ENCODE peak calls at places on chromosome 21, in four cellular contexts. One of them, this sample, is unnamed.

GRCh38 chr21:42746593-42747266 is 93.3 kb downstream of the PDE9A start:
- DNase-seq in NB4: peak
- DNase-seq in CD8-positive, alpha-beta T cell: peak
- DNase-seq in fibroblast of lung: no peak
- DNase-seq in this sample: no peak

GRCh38 chr21:36788116-36788515 is 89.2 kb downstream of the SIM2 start:
- DNase-seq in NB4: peak
- DNase-seq in CD8-positive, alpha-beta T cell: no peak
- DNase-seq in fibroblast of lung: no peak
- DNase-seq in this sample: peak

GRCh38 chr21:42048870-42049577 is 22.1 kb upstream of the UMODL1 start:
- DNase-seq in NB4: no peak
- DNase-seq in CD8-positive, alpha-beta T cell: no peak
- DNase-seq in fibroblast of lung: no peak
- DNase-seq in this sample: no peak

GRCh38 chr21:29360799-29361765 is 62.4 kb downstream of the BACH1 start:
- DNase-seq in NB4: peak
- DNase-seq in CD8-positive, alpha-beta T cell: no peak
- DNase-seq in fibroblast of lung: no peak
- DNase-seq in this sample: no peak

GRCh38 chr21:14050121-14050520 is 160.6 kb downstream of the LIPI start:
- DNase-seq in NB4: no peak
- DNase-seq in CD8-positive, alpha-beta T cell: no peak
- DNase-seq in fibroblast of lung: no peak
- DNase-seq in this sample: no peak

GRCh38 chr21:38126677-38127271 is 130.0 kb upstream of the KCNJ15 start:
- DNase-seq in NB4: peak
- DNase-seq in CD8-positive, alpha-beta T cell: peak
- DNase-seq in fibroblast of lung: peak
- DNase-seq in this sample: peak

GRCh38 chr21:38985423-38986378 is 180.0 kb downstream of the ETS2 start:
- DNase-seq in NB4: peak
- DNase-seq in CD8-positive, alpha-beta T cell: no peak
- DNase-seq in fibroblast of lung: peak
- DNase-seq in this sample: peak

GRCh38 chr21:28675265-28676041 is 317.2 kb downstream of the LTN1 start:
- DNase-seq in NB4: no peak
- DNase-seq in CD8-positive, alpha-beta T cell: no peak
- DNase-seq in fibroblast of lung: peak
- DNase-seq in this sample: no peak

GRCh38 chr21:34524671-34525601 is 12.9 kb upstream of the KCNE1 start:
- DNase-seq in NB4: no peak
- DNase-seq in CD8-positive, alpha-beta T cell: no peak
- DNase-seq in fibroblast of lung: peak
- DNase-seq in this sample: no peak

GRCh38 chr21:37503848-37504467 is 137.4 kb downstream of the DYRK1A start:
- DNase-seq in NB4: no peak
- DNase-seq in CD8-positive, alpha-beta T cell: no peak
- DNase-seq in fibroblast of lung: peak
- DNase-seq in this sample: peak

GRCh38 chr21:34883501-34884271 is 165.4 kb downstream of the RUNX1 start:
- DNase-seq in NB4: no peak
- DNase-seq in CD8-positive, alpha-beta T cell: no peak
- DNase-seq in fibroblast of lung: peak
- DNase-seq in this sample: no peak

GRCh38 chr21:41361786-41362604 is at the start of gene MX2:
- DNase-seq in NB4: peak
- DNase-seq in CD8-positive, alpha-beta T cell: peak
- DNase-seq in fibroblast of lung: peak
- DNase-seq in this sample: no peak

GRCh38 chr21:28952686-28953085 is 40.0 kb downstream of the LTN1 start:
- DNase-seq in NB4: no peak
- DNase-seq in CD8-positive, alpha-beta T cell: no peak
- DNase-seq in fibroblast of lung: no peak
- DNase-seq in this sample: no peak

GRCh38 chr21:39674794-39675193 is 62.1 kb downstream of the B3GALT5 start:
- DNase-seq in NB4: no peak
- DNase-seq in CD8-positive, alpha-beta T cell: no peak
- DNase-seq in fibroblast of lung: no peak
- DNase-seq in this sample: no peak

GRCh38 chr21:41759214-41759840 is 7.5 kb downstream of the RIPK4 start:
- DNase-seq in NB4: no peak
- DNase-seq in CD8-positive, alpha-beta T cell: no peak
- DNase-seq in fibroblast of lung: no peak
- DNase-seq in this sample: peak

GRCh38 chr21:42063206-42063577 is 7.9 kb upstream of the UMODL1 start:
- DNase-seq in NB4: peak
- DNase-seq in CD8-positive, alpha-beta T cell: no peak
- DNase-seq in fibroblast of lung: no peak
- DNase-seq in this sample: no peak

GRCh38 chr21:41545500-41546359 is 37.8 kb upstream of the TMPRSS2 start:
- DNase-seq in NB4: no peak
- DNase-seq in CD8-positive, alpha-beta T cell: no peak
- DNase-seq in fibroblast of lung: no peak
- DNase-seq in this sample: no peak

GRCh38 chr21:42466700-42467612 is 29.1 kb downstream of the RSPH1 start:
- DNase-seq in NB4: peak
- DNase-seq in CD8-positive, alpha-beta T cell: no peak
- DNase-seq in fibroblast of lung: peak
- DNase-seq in this sample: peak

GRCh38 chr21:42361286-42361685 is 5.0 kb downstream of the TFF1 start:
- DNase-seq in NB4: no peak
- DNase-seq in CD8-positive, alpha-beta T cell: no peak
- DNase-seq in fibroblast of lung: no peak
- DNase-seq in this sample: no peak

DNA sequence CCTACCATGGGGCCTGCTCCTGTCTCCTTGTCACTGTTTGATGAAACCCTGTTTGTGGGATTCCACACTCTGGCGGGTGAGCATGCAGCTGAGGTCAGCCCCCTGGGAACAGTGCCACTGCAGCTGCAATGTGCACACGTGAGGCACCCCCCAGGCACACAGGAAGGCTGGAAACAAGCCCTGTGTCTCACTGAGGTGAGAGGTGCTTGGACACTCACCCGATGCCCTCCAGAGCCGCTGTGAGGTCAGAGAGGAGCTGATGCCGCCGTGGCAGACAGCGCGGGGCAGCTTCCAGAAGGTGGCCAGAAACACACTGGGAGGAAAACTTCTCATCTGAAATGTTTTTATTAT is 49.7 kb downstream of the SLX9 start:
- DNase-seq in NB4: no peak
- DNase-seq in CD8-positive, alpha-beta T cell: no peak
- DNase-seq in fibroblast of lung: peak
- DNase-seq in this sample: no peak
- TF ChIP-seq CTCF in NB4: no peak
- TF ChIP-seq CTCF in CD8-positive, alpha-beta T cell: no peak
- TF ChIP-seq CTCF in fibroblast of lung: no peak
- TF ChIP-seq CTCF in this sample: no peak

GRCh38 chr21:22961248-22961647 is 1963.0 kb downstream of the NCAM2 start:
- DNase-seq in NB4: no peak
- DNase-seq in CD8-positive, alpha-beta T cell: no peak
- DNase-seq in fibroblast of lung: no peak
- DNase-seq in this sample: no peak
- TF ChIP-seq CTCF in NB4: no peak
- TF ChIP-seq CTCF in CD8-positive, alpha-beta T cell: no peak
- TF ChIP-seq CTCF in fibroblast of lung: no peak
- TF ChIP-seq CTCF in this sample: no peak

GRCh38 chr21:44834951-44835646 is 17.2 kb upstream of the SUMO3 start:
- DNase-seq in NB4: no peak
- DNase-seq in CD8-positive, alpha-beta T cell: no peak
- DNase-seq in fibroblast of lung: no peak
- DNase-seq in this sample: no peak
- TF ChIP-seq CTCF in NB4: no peak
- TF ChIP-seq CTCF in CD8-positive, alpha-beta T cell: no peak
- TF ChIP-seq CTCF in fibroblast of lung: no peak
- TF ChIP-seq CTCF in this sample: no peak

DNA sequence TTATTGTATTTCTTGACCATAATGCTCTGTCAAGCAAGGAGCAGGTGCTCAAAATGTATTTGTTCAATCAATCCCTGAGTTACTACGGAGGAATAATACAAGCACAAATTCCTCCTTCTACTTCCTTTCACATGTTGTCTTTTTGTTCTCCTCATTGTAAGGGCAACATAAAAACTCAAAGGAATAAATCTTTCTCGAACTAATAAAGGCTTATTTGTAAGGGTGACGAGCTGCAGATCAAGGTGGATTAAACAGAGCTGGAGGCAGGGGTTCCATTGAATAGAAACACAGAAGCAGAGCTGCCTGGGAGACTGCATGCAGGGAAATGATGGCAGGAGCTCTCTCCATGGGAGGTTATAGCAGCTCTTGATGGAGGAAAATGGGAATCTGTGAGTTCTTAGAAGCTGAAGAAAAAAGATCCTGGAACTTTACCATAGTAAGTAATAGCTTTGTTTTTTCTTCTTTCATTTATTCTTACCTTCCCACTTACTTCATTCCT is 160.2 kb downstream of the CYYR1 start:
- DNase-seq in NB4: no peak
- DNase-seq in CD8-positive, alpha-beta T cell: no peak
- DNase-seq in fibroblast of lung: no peak
- DNase-seq in this sample: no peak
- TF ChIP-seq CTCF in NB4: no peak
- TF ChIP-seq CTCF in CD8-positive, alpha-beta T cell: no peak
- TF ChIP-seq CTCF in fibroblast of lung: no peak
- TF ChIP-seq CTCF in this sample: no peak

GRCh38 chr21:46635324-46636180 is at the start of gene PRMT2:
- DNase-seq in NB4: peak
- DNase-seq in CD8-positive, alpha-beta T cell: peak
- DNase-seq in fibroblast of lung: peak
- DNase-seq in this sample: peak
- TF ChIP-seq CTCF in NB4: no peak
- TF ChIP-seq CTCF in CD8-positive, alpha-beta T cell: no peak
- TF ChIP-seq CTCF in fibroblast of lung: no peak
- TF ChIP-seq CTCF in this sample: no peak